ENCODE peak calls at places on chromosomes 13 and 19, in nine cellular contexts. R is SJSA1; V is iris pigment epithelial cell; U is posterior cingulate gyrus; G is stimulated activated CD8-positive, alpha-beta memory T cell treated with anti-CD3 and anti-CD28 coated beads, Interleukin-4, amount 100 ng/mL, for 1 hour; T is retina; F is AG09319; H is left cardiac atrium; D is kidney glomerular epithelial cell. S is an unnamed sample.

GRCh38 chr13:36297600-36298338 is at the start of gene CCDC169:
- DNase-seq in F (no peak), G (no peak), U (peak), T (peak), R (peak), H (peak), D (peak), V (peak), S (peak)

GRCh38 chr13:66780814-66781213 is 449.3 kb downstream of the PCDH9 start:
- DNase-seq in D (no peak), V (peak), H (no peak), U (no peak), T (no peak), G (no peak), R (no peak), F (no peak), S (no peak)

GRCh38 chr13:65943024-65943423 is 1287.1 kb downstream of the PCDH9 start:
- DNase-seq in T (no peak), U (no peak), H (no peak), G (no peak), V (peak), R (no peak), D (no peak), F (no peak), S (no peak)

GRCh38 chr19:38929929-38930775 is at the start of gene SARS2:
- DNase-seq in U (peak), D (peak), H (peak), F (peak), R (peak), T (peak), G (no peak), V (peak), S (peak)

GRCh38 chr19:57559008-57559403 is 657 bp downstream of the ZNF550 start:
- DNase-seq in D (peak), R (peak), G (no peak), V (peak), F (no peak), T (peak), H (peak), U (no peak), S (no peak)

GRCh38 chr19:18211683-18212082 is 7.8 kb upstream of the RAB3A start:
- DNase-seq in T (no peak), U (no peak), H (no peak), F (no peak), V (no peak), R (no peak), G (no peak), D (no peak), S (no peak)

GRCh38 chr19:41499899-41500298 is 56.9 kb downstream of the ERICH4 start:
- DNase-seq in V (no peak), T (no peak), F (no peak), H (no peak), G (no peak), R (no peak), U (no peak), D (no peak), S (no peak)

GRCh38 chr13:64753606-64754005 is 2476.5 kb downstream of the PCDH9 start:
- DNase-seq in T (no peak), V (peak), U (no peak), R (no peak), F (no peak), G (no peak), H (no peak), D (no peak), S (no peak)

S was measured in SIG-M5.